ENCODE peak calls at places on chromosomes 16 and 17, in ten cellular contexts. D is psoas muscle, E is GM12865, B is left ventricle myocardium inferior, Z is nephron progenitor cell, Y is thoracic aorta, S is tibial artery, Q is right lobe of liver, F is foreskin fibroblast, T is pancreas. L is an unnamed sample.

GRCh38 chr16:14106457-14106856 is 35.3 kb downstream of the MRTFB start:
- DNase-seq in D (no peak), E (no peak), B (no peak), Z (no peak), Y (no peak), S (no peak), Q (no peak), F (no peak), T (no peak), L (no peak)

GRCh38 chr17:66576473-66576872 is 258.4 kb upstream of the CACNG5 start:
- DNase-seq in D (no peak), E (no peak), B (no peak), Z (no peak), Y (no peak), S (no peak), Q (no peak), F (no peak), T (no peak), L (no peak)

GRCh38 chr17:43367588-43368242 is 31.1 kb upstream of the ARL4D start:
- DNase-seq in D (no peak), E (peak), B (no peak), Z (peak), Y (no peak), S (no peak), Q (peak), F (peak), T (no peak), L (peak)

GRCh38 chr16:9900576-9900975 is 281.7 kb downstream of the GRIN2A start:
- DNase-seq in D (no peak), E (no peak), B (no peak), Z (no peak), Y (no peak), S (no peak), Q (no peak), F (no peak), T (no peak), L (no peak)

GRCh38 chr17:75289122-75289831 is at the start of gene SLC25A19:
- DNase-seq in D (peak), E (peak), B (peak), Z (peak), Y (peak), S (peak), Q (peak), F (peak), T (peak), L (peak)

GRCh38 chr16:81095953-81096714 is at the start of gene GCSH:
- DNase-seq in D (peak), E (peak), B (peak), Z (peak), Y (peak), S (peak), Q (peak), F (peak), T (peak), L (peak)

GRCh38 chr16:86019446-86020047 is 120.6 kb downstream of the IRF8 start:
- DNase-seq in D (no peak), E (no peak), B (no peak), Z (peak), Y (no peak), S (peak), Q (no peak), F (no peak), T (no peak), L (no peak)

GRCh38 chr17:75480281-75480680 is 23.8 kb downstream of the TMEM94 start:
- DNase-seq in D (peak), E (no peak), B (no peak), Z (no peak), Y (no peak), S (no peak), Q (no peak), F (no peak), T (no peak), L (no peak)

GRCh38 chr16:55588799-55589198 is 22.3 kb downstream of the CAPNS2 start:
- DNase-seq in D (no peak), E (no peak), B (no peak), Z (no peak), Y (no peak), S (no peak), Q (no peak), F (no peak), T (no peak), L (no peak)

GRCh38 chr17:51298508-51299371 is 38.4 kb downstream of the UTP18 start:
- DNase-seq in D (no peak), E (peak), B (no peak), Z (no peak), Y (no peak), S (no peak), Q (no peak), F (peak), T (peak), L (peak)

GRCh38 chr16:50469744-50470301 is 78.4 kb upstream of the NKD1 start:
- DNase-seq in D (no peak), E (no peak), B (no peak), Z (peak), Y (no peak), S (no peak), Q (no peak), F (no peak), T (no peak), L (peak)

GRCh38 chr16:85346404-85347212 is 234.3 kb upstream of the CIBAR2 start:
- DNase-seq in D (no peak), E (no peak), B (no peak), Z (no peak), Y (no peak), S (no peak), Q (no peak), F (no peak), T (no peak), L (no peak)

GRCh38 chr16:11711662-11712061 is 31.0 kb downstream of the TXNDC11 start:
- DNase-seq in D (no peak), E (no peak), B (no peak), Z (no peak), Y (no peak), S (no peak), Q (no peak), F (no peak), T (no peak), L (no peak)

GRCh38 chr16:64627781-64628180 is 494.1 kb downstream of the CDH11 start:
- DNase-seq in D (peak), E (no peak), B (peak), Z (no peak), Y (no peak), S (no peak), Q (no peak), F (no peak), T (no peak), L (no peak)

GRCh38 chr17:79982986-79983385 is 52.7 kb downstream of the TBC1D16 start:
- DNase-seq in D (no peak), E (no peak), B (no peak), Z (no peak), Y (no peak), S (peak), Q (peak), F (no peak), T (no peak), L (no peak)

GRCh38 chr17:7650509-7651096 is at the start of gene ATP1B2:
- DNase-seq in D (peak), E (peak), B (peak), Z (peak), Y (no peak), S (no peak), Q (peak), F (peak), T (peak), L (peak)

GRCh38 chr17:64103751-64104364 is 26.1 kb downstream of the ERN1 start:
- DNase-seq in D (no peak), E (peak), B (no peak), Z (no peak), Y (no peak), S (no peak), Q (no peak), F (peak), T (no peak), L (no peak)

GRCh38 chr17:58205936-58206335 is 13.1 kb downstream of the MKS1 start:
- DNase-seq in D (no peak), E (no peak), B (no peak), Z (no peak), Y (no peak), S (no peak), Q (no peak), F (no peak), T (no peak), L (no peak)

GRCh38 chr17:81364278-81365147 is 30.7 kb upstream of the BAHCC1 start:
- DNase-seq in D (no peak), E (no peak), B (no peak), Z (no peak), Y (no peak), S (no peak), Q (no peak), F (no peak), T (no peak), L (no peak)

GRCh38 chr17:12726131-12726530 is 60.4 kb downstream of the MYOCD start:
- DNase-seq in D (no peak), E (no peak), B (no peak), Z (no peak), Y (no peak), S (no peak), Q (no peak), F (no peak), T (no peak), L (no peak)

GRCh38 chr16:85555549-85556455 is 57.3 kb upstream of the GSE1 start:
- DNase-seq in D (no peak), E (peak), B (peak), Z (peak), Y (no peak), S (no peak), Q (no peak), F (peak), T (peak), L (no peak)

GRCh38 chr17:42194133-42194899 is at the start of gene GHDC:
- DNase-seq in D (peak), E (peak), B (peak), Z (peak), Y (peak), S (peak), Q (peak), F (peak), T (peak), L (peak)
- TF ChIP-seq CTCF in D (no peak), E (no peak), B (no peak), Z (no peak), Y (no peak), S (no peak), Q (no peak), F (no peak), T (no peak), L (no peak)

GRCh38 chr17:37844158-37844976 is 79.8 kb upstream of the TBC1D3K start:
- DNase-seq in D (peak), E (peak), B (peak), Z (peak), Y (no peak), S (no peak), Q (peak), F (peak), T (peak), L (peak)
- TF ChIP-seq CTCF in D (peak), E (peak), B (peak), Z (peak), Y (peak), S (peak), Q (peak), F (peak), T (peak), L (peak)

DNA sequence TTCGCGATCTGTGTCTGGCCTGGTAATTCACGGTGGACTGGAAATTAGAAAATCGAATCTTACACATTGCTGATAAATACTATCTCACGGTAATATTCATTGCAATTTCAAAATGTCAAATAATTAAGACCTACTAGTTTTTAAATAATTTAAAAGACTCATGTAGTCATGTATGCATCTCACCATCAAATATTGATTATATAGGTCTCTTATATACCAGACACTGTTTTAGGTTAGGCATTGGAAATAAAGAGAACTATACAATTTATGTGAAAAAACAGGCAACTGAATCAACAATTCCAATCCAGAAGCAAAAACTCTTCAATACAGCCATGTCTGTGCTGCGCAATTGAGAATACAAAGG is 7.5 kb upstream of the PIRT start:
- DNase-seq in D (no peak), E (no peak), B (no peak), Z (no peak), Y (no peak), S (no peak), Q (no peak), F (no peak), T (no peak), L (no peak)
- TF ChIP-seq CTCF in D (no peak), E (no peak), B (no peak), Z (peak), Y (no peak), S (no peak), Q (no peak), F (no peak), T (no peak), L (no peak)

DNA sequence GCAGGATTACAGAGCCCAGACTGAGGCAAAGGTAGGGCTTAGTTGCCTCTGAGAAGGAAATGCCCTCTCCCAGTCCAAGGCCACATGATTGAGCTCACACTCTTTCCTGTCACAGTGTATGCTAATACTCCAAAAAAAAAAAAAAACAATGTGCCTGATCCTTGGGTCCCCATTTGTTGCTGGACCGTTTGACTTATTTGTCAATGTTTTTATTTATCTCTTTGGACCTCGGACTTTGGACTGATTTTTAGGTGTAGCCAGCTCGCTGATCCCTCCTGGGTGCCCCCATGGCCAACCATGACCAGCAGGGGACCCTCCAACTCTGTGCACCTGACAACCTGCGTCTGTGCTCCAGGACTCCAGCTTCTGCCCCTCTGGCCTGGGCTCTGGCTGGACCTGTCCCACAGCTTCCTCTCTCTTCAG is 622 bp upstream of the CCL16 start:
- DNase-seq in D (no peak), E (peak), B (no peak), Z (no peak), Y (no peak), S (no peak), Q (peak), F (no peak), T (no peak), L (no peak)
- TF ChIP-seq CTCF in D (no peak), E (peak), B (no peak), Z (no peak), Y (no peak), S (no peak), Q (peak), F (no peak), T (no peak), L (peak)

GRCh38 chr16:1290032-1290431 is 19.4 kb upstream of the UBE2I start:
- DNase-seq in D (no peak), E (no peak), B (no peak), Z (no peak), Y (no peak), S (no peak), Q (no peak), F (no peak), T (no peak), L (no peak)

GRCh38 chr16:1289480-1289872 is 20.0 kb upstream of the UBE2I start:
- DNase-seq in D (no peak), E (no peak), B (no peak), Z (no peak), Y (no peak), S (no peak), Q (no peak), F (no peak), T (no peak), L (no peak)

GRCh38 chr16:1290860-1291575 is 18.4 kb upstream of the UBE2I start:
- DNase-seq in D (no peak), E (no peak), B (no peak), Z (no peak), Y (no peak), S (no peak), Q (no peak), F (no peak), T (no peak), L (no peak)

GRCh38 chr16:1293921-1294656 is 15.3 kb upstream of the UBE2I start:
- DNase-seq in D (no peak), E (no peak), B (no peak), Z (no peak), Y (no peak), S (no peak), Q (no peak), F (no peak), T (no peak), L (no peak)

GRCh38 chr16:1291576-1291974 is 17.9 kb upstream of the UBE2I start:
- DNase-seq in D (no peak), E (no peak), B (no peak), Z (peak), Y (no peak), S (no peak), Q (peak), F (no peak), T (no peak), L (no peak)
- TF ChIP-seq CTCF in D (no peak), E (no peak), B (no peak), Z (no peak), Y (no peak), S (no peak), Q (no peak), F (no peak), T (no peak), L (no peak)

DNA sequence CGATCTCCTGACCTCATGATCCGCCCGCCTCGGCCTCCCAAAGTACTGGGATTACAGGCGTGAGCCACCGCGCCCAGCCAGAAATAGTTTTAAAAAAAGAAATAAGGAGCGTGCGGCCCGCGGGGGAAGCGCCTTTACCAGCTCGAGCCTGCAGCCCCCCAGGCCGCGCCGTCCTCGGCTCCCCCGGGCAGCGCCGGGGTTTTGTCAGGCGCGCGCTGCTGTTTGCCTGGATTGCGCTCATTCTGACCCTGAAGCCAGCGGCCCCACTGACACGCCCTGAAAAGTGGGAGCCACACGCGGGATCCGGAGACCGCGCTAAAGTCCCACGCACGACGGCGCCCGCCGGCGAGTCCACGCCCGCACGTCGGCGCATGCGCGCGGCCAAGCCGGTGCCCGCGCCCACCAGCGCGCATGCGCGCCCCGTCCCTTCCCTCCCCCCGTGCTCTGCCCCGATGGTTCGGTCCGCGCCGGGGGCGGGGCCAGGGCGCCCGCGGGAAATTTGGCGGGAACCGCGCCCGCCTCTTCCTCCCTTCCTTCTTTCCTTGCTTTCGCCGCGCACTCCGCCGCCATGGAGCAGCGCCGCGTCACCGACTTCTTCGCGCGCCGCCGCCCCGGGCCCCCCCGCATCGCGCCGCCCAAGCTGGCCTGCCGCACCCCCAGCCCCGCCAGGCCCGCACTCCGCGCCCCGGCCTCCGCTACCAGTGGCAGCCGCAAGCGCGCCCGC is at the start of gene CDT1:
- DNase-seq in D (peak), E (peak), B (peak), Z (peak), Y (no peak), S (peak), Q (peak), F (peak), T (peak), L (peak)
- TF ChIP-seq CTCF in D (no peak), E (no peak), B (no peak), Z (no peak), Y (no peak), S (no peak), Q (no peak), F (no peak), T (no peak), L (no peak)

GRCh38 chr16:30651124-30652004 is 604 bp downstream of the PRR14 start:
- DNase-seq in D (peak), E (peak), B (peak), Z (peak), Y (no peak), S (peak), Q (peak), F (peak), T (peak), L (peak)
- TF ChIP-seq CTCF in D (peak), E (peak), B (peak), Z (peak), Y (peak), S (peak), Q (peak), F (peak), T (peak), L (peak)

GRCh38 chr16:22300427-22301071 is 3.3 kb downstream of the POLR3E start:
- DNase-seq in D (peak), E (peak), B (peak), Z (peak), Y (no peak), S (no peak), Q (peak), F (peak), T (peak), L (peak)

GRCh38 chr16:22299036-22299435 is 1.8 kb downstream of the POLR3E start:
- DNase-seq in D (no peak), E (no peak), B (no peak), Z (no peak), Y (no peak), S (no peak), Q (no peak), F (no peak), T (no peak), L (no peak)

GRCh38 chr16:22296225-22297113 is 740 bp upstream of the POLR3E start:
- DNase-seq in D (no peak), E (no peak), B (no peak), Z (peak), Y (no peak), S (no peak), Q (no peak), F (peak), T (no peak), L (no peak)

GRCh38 chr16:22297871-22298733 is 893 bp downstream of the POLR3E start:
- DNase-seq in D (peak), E (peak), B (peak), Z (peak), Y (peak), S (peak), Q (peak), F (peak), T (peak), L (peak)

GRCh38 chr16:22297114-22297870 is at the start of gene POLR3E:
- DNase-seq in D (peak), E (peak), B (peak), Z (peak), Y (peak), S (peak), Q (peak), F (peak), T (peak), L (peak)
- TF ChIP-seq CTCF in D (peak), E (peak), B (peak), Z (peak), Y (peak), S (peak), Q (peak), F (peak), T (peak), L (peak)

L was measured in neural crest cell.